ENCODE peak calls at places on chromosomes 6 and 20, in seven cellular contexts. One of them, this sample, is unnamed.

GRCh38 chr6:144153260-144153659 is 2.9 kb downstream of the STX11 start:
- DNase-seq in MM.1S: no peak
- DNase-seq in lower lobe of right lung: no peak
- DNase-seq in IMR-90: no peak
- DNase-seq in small intestine: no peak
- DNase-seq in mucosa of descending colon: peak; percentile 19
- DNase-seq in naive thymus-derived CD4-positive, alpha-beta T cell: no peak
- DNase-seq in this sample: no peak

GRCh38 chr20:8782804-8783203 is 286.1 kb upstream of the PLCB4 start:
- DNase-seq in MM.1S: no peak
- DNase-seq in lower lobe of right lung: no peak
- DNase-seq in IMR-90: peak; percentile 43
- DNase-seq in small intestine: no peak
- DNase-seq in mucosa of descending colon: no peak
- DNase-seq in naive thymus-derived CD4-positive, alpha-beta T cell: no peak
- DNase-seq in this sample: no peak

GRCh38 chr6:22821664-22822320 is 252.4 kb downstream of the HDGFL1 start:
- DNase-seq in MM.1S: no peak
- DNase-seq in lower lobe of right lung: no peak
- DNase-seq in IMR-90: peak; percentile 61
- DNase-seq in small intestine: no peak
- DNase-seq in mucosa of descending colon: no peak
- DNase-seq in naive thymus-derived CD4-positive, alpha-beta T cell: no peak
- DNase-seq in this sample: no peak

GRCh38 chr20:47198254-47198671 is 158.2 kb downstream of the ZMYND8 start:
- DNase-seq in MM.1S: peak; percentile 15
- DNase-seq in lower lobe of right lung: no peak
- DNase-seq in IMR-90: peak; percentile 34
- DNase-seq in small intestine: no peak
- DNase-seq in mucosa of descending colon: no peak
- DNase-seq in naive thymus-derived CD4-positive, alpha-beta T cell: peak; percentile 52
- DNase-seq in this sample: no peak

GRCh38 chr6:1643830-1644445 is 34.2 kb downstream of the FOXC1 start:
- DNase-seq in MM.1S: no peak
- DNase-seq in lower lobe of right lung: no peak
- DNase-seq in IMR-90: no peak
- DNase-seq in small intestine: no peak
- DNase-seq in mucosa of descending colon: no peak
- DNase-seq in naive thymus-derived CD4-positive, alpha-beta T cell: no peak
- DNase-seq in this sample: no peak

GRCh38 chr6:27547157-27548075 is 74.5 kb upstream of the ZNF184 start:
- DNase-seq in MM.1S: no peak
- DNase-seq in lower lobe of right lung: no peak
- DNase-seq in IMR-90: peak; percentile 68
- DNase-seq in small intestine: no peak
- DNase-seq in mucosa of descending colon: no peak
- DNase-seq in naive thymus-derived CD4-positive, alpha-beta T cell: no peak
- DNase-seq in this sample: no peak

GRCh38 chr6:626236-626635 is 30.7 kb downstream of the HUS1B start:
- DNase-seq in MM.1S: no peak
- DNase-seq in lower lobe of right lung: no peak
- DNase-seq in IMR-90: peak; percentile 82
- DNase-seq in small intestine: no peak
- DNase-seq in mucosa of descending colon: no peak
- DNase-seq in naive thymus-derived CD4-positive, alpha-beta T cell: no peak
- DNase-seq in this sample: no peak

GRCh38 chr6:31651602-31652191 is 764 bp downstream of the BAG6 start:
- DNase-seq in MM.1S: peak; percentile 51
- DNase-seq in lower lobe of right lung: no peak
- DNase-seq in IMR-90: peak; percentile 80
- DNase-seq in small intestine: peak; percentile 83
- DNase-seq in mucosa of descending colon: peak; percentile 83
- DNase-seq in naive thymus-derived CD4-positive, alpha-beta T cell: no peak
- DNase-seq in this sample: no peak

GRCh38 chr6:90610291-90610670 is 23.4 kb upstream of the MAP3K7 start:
- DNase-seq in MM.1S: no peak
- DNase-seq in lower lobe of right lung: no peak
- DNase-seq in IMR-90: no peak
- DNase-seq in small intestine: no peak
- DNase-seq in mucosa of descending colon: no peak
- DNase-seq in naive thymus-derived CD4-positive, alpha-beta T cell: no peak
- DNase-seq in this sample: no peak

GRCh38 chr6:159044899-159045727 is at the start of gene TAGAP:
- DNase-seq in MM.1S: peak; percentile 13
- DNase-seq in lower lobe of right lung: peak; percentile 86
- DNase-seq in IMR-90: peak; percentile 2
- DNase-seq in small intestine: peak; percentile 70
- DNase-seq in mucosa of descending colon: peak; percentile 78
- DNase-seq in naive thymus-derived CD4-positive, alpha-beta T cell: peak; percentile 81
- DNase-seq in this sample: peak; percentile 70

GRCh38 chr6:110755411-110755834 is 59.8 kb downstream of the CDK19 start:
- DNase-seq in MM.1S: no peak
- DNase-seq in lower lobe of right lung: no peak
- DNase-seq in IMR-90: peak; percentile 16
- DNase-seq in small intestine: peak; percentile 60
- DNase-seq in mucosa of descending colon: no peak
- DNase-seq in naive thymus-derived CD4-positive, alpha-beta T cell: no peak
- DNase-seq in this sample: no peak

GRCh38 chr6:29737707-29738630 is 14.7 kb downstream of the HLA-F start:
- DNase-seq in MM.1S: peak; percentile 63
- DNase-seq in lower lobe of right lung: peak; percentile 63
- DNase-seq in IMR-90: peak; percentile 66
- DNase-seq in small intestine: peak; percentile 76
- DNase-seq in mucosa of descending colon: peak; percentile 93
- DNase-seq in naive thymus-derived CD4-positive, alpha-beta T cell: peak; percentile 65
- DNase-seq in this sample: peak; percentile 50

GRCh38 chr6:139568157-139568955 is 193.9 kb upstream of the CITED2 start:
- DNase-seq in MM.1S: no peak
- DNase-seq in lower lobe of right lung: no peak
- DNase-seq in IMR-90: no peak
- DNase-seq in small intestine: no peak
- DNase-seq in mucosa of descending colon: no peak
- DNase-seq in naive thymus-derived CD4-positive, alpha-beta T cell: no peak
- DNase-seq in this sample: no peak

GRCh38 chr20:3908667-3909066 is 19.5 kb downstream of the PANK2 start:
- DNase-seq in MM.1S: no peak
- DNase-seq in lower lobe of right lung: no peak
- DNase-seq in IMR-90: no peak
- DNase-seq in small intestine: no peak
- DNase-seq in mucosa of descending colon: no peak
- DNase-seq in naive thymus-derived CD4-positive, alpha-beta T cell: no peak
- DNase-seq in this sample: no peak

GRCh38 chr6:4180653-4181255 is 45.4 kb upstream of the ECI2 start:
- DNase-seq in MM.1S: no peak
- DNase-seq in lower lobe of right lung: no peak
- DNase-seq in IMR-90: peak; percentile 63
- DNase-seq in small intestine: no peak
- DNase-seq in mucosa of descending colon: no peak
- DNase-seq in naive thymus-derived CD4-positive, alpha-beta T cell: no peak
- DNase-seq in this sample: no peak

GRCh38 chr6:70281923-70282902 is 20.7 kb downstream of the COL9A1 start:
- DNase-seq in MM.1S: no peak
- DNase-seq in lower lobe of right lung: no peak
- DNase-seq in IMR-90: no peak
- DNase-seq in small intestine: no peak
- DNase-seq in mucosa of descending colon: no peak
- DNase-seq in naive thymus-derived CD4-positive, alpha-beta T cell: no peak
- DNase-seq in this sample: no peak

GRCh38 chr6:128870751-128871150 is 12.2 kb upstream of the LAMA2 start:
- DNase-seq in MM.1S: no peak
- DNase-seq in lower lobe of right lung: no peak
- DNase-seq in IMR-90: no peak
- DNase-seq in small intestine: no peak
- DNase-seq in mucosa of descending colon: no peak
- DNase-seq in naive thymus-derived CD4-positive, alpha-beta T cell: no peak
- DNase-seq in this sample: no peak

GRCh38 chr6:6582111-6582510 is 6.4 kb upstream of the LY86 start:
- DNase-seq in MM.1S: no peak
- DNase-seq in lower lobe of right lung: no peak
- DNase-seq in IMR-90: no peak
- DNase-seq in small intestine: no peak
- DNase-seq in mucosa of descending colon: no peak
- DNase-seq in naive thymus-derived CD4-positive, alpha-beta T cell: no peak
- DNase-seq in this sample: no peak

GRCh38 chr20:63326314-63327228 is 33.6 kb downstream of the COL20A1 start:
- DNase-seq in MM.1S: no peak
- DNase-seq in lower lobe of right lung: no peak
- DNase-seq in IMR-90: no peak
- DNase-seq in small intestine: no peak
- DNase-seq in mucosa of descending colon: no peak
- DNase-seq in naive thymus-derived CD4-positive, alpha-beta T cell: no peak
- DNase-seq in this sample: no peak

GRCh38 chr6:112029045-112029822 is 24.7 kb upstream of the CCN6 start:
- DNase-seq in MM.1S: peak; percentile 60
- DNase-seq in lower lobe of right lung: peak; percentile 68
- DNase-seq in IMR-90: peak; percentile 74
- DNase-seq in small intestine: peak; percentile 57
- DNase-seq in mucosa of descending colon: peak; percentile 78
- DNase-seq in naive thymus-derived CD4-positive, alpha-beta T cell: peak; percentile 58
- DNase-seq in this sample: peak; percentile 52

GRCh38 chr20:29756664-29757063 is 1500.8 kb upstream of the DEFB115 start:
- DNase-seq in MM.1S: no peak
- DNase-seq in lower lobe of right lung: no peak
- DNase-seq in IMR-90: no peak
- DNase-seq in small intestine: no peak
- DNase-seq in mucosa of descending colon: no peak
- DNase-seq in naive thymus-derived CD4-positive, alpha-beta T cell: no peak
- DNase-seq in this sample: no peak
- H3K9me3 ChIP-seq in MM.1S: no peaks in the 10 kb centered on the region
- H3K9me3 ChIP-seq in lower lobe of right lung: no peaks in the 10 kb centered on the region
- H3K9me3 ChIP-seq in IMR-90: peaks cover 2% of the 10 kb centered on the region
- H3K9me3 ChIP-seq in small intestine: peaks cover 3% of the 10 kb centered on the region
- H3K9me3 ChIP-seq in mucosa of descending colon: peaks cover 33% of the 10 kb centered on the region
- H3K9me3 ChIP-seq in naive thymus-derived CD4-positive, alpha-beta T cell: no peaks in the 10 kb centered on the region
- H3K9me3 ChIP-seq in this sample: no peaks in the 10 kb centered on the region

GRCh38 chr6:13678255-13678983 is 33.2 kb downstream of the RANBP9 start:
- DNase-seq in MM.1S: no peak
- DNase-seq in lower lobe of right lung: no peak
- DNase-seq in IMR-90: no peak
- DNase-seq in small intestine: no peak
- DNase-seq in mucosa of descending colon: no peak
- DNase-seq in naive thymus-derived CD4-positive, alpha-beta T cell: no peak
- DNase-seq in this sample: no peak

GRCh38 chr6:13682346-13682745 is 29.3 kb downstream of the RANBP9 start:
- DNase-seq in MM.1S: no peak
- DNase-seq in lower lobe of right lung: no peak
- DNase-seq in IMR-90: no peak
- DNase-seq in small intestine: no peak
- DNase-seq in mucosa of descending colon: no peak
- DNase-seq in naive thymus-derived CD4-positive, alpha-beta T cell: no peak
- DNase-seq in this sample: no peak

GRCh38 chr6:13681305-13682061 is 30.2 kb downstream of the RANBP9 start:
- DNase-seq in MM.1S: peak; percentile 54
- DNase-seq in lower lobe of right lung: no peak
- DNase-seq in IMR-90: no peak
- DNase-seq in small intestine: peak; percentile 15
- DNase-seq in mucosa of descending colon: no peak
- DNase-seq in naive thymus-derived CD4-positive, alpha-beta T cell: no peak
- DNase-seq in this sample: no peak

GRCh38 chr6:13679996-13680395 is 31.6 kb downstream of the RANBP9 start:
- DNase-seq in MM.1S: no peak
- DNase-seq in lower lobe of right lung: no peak
- DNase-seq in IMR-90: no peak
- DNase-seq in small intestine: no peak
- DNase-seq in mucosa of descending colon: no peak
- DNase-seq in naive thymus-derived CD4-positive, alpha-beta T cell: no peak
- DNase-seq in this sample: no peak

DNA sequence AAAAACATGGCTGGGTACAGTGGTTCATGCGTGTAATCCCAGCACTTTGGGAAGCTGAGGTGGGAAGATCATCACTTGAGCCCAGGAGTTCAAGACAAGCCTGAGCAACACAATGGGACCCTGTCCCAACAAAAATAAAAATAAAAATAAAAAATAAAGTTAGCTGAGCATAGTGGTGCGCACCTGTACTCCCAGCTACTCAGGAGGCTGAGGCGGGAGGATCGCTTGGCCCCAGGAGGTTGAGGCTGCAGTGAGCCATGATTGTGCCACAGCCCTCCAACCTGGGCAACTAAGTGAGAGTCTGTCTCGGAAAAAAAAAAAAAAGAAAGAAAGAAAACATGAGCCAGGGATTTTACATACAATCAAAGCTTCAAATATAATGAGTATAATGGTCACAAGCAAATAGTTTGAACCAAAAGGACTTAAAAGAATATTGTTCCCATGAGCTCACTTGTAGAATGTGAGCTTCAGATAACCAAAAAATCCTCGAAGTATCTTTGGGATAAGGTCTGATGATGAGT is 31.1 kb downstream of the RANBP9 start:
- DNase-seq in MM.1S: no peak
- DNase-seq in lower lobe of right lung: no peak
- DNase-seq in IMR-90: no peak
- DNase-seq in small intestine: no peak
- DNase-seq in mucosa of descending colon: no peak
- DNase-seq in naive thymus-derived CD4-positive, alpha-beta T cell: no peak
- DNase-seq in this sample: no peak
- H3K9me3 ChIP-seq in MM.1S: no peaks in the 10 kb centered on the region
- H3K9me3 ChIP-seq in lower lobe of right lung: peaks cover 11% of the 10 kb centered on the region
- H3K9me3 ChIP-seq in IMR-90: no peaks in the 10 kb centered on the region
- H3K9me3 ChIP-seq in small intestine: no peaks in the 10 kb centered on the region
- H3K9me3 ChIP-seq in mucosa of descending colon: peaks cover 13% of the 10 kb centered on the region
- H3K9me3 ChIP-seq in naive thymus-derived CD4-positive, alpha-beta T cell: no peaks in the 10 kb centered on the region
- H3K9me3 ChIP-seq in this sample: no peaks in the 10 kb centered on the region

DNA sequence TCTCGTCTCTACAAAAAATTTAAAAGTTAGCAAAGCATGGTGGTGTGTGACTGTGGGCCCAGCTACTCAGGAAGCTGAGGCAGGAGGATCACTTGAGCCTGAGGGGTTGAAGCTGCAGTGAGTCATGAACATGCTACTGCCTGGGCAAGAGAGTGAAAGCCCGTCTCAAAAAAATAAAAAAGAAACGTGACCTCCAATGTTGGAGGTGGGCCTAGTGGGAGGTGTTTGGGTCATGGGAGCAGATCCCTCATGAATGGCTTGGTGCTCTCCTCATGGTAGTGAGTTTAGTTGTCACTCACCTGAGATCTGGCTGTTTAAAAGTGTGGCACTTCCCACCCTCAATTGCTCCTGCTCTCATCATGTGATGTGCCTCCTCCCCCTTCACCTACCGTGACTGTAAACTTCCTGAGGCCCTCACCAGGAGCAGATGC is 24.3 kb downstream of the RBL1 start:
- DNase-seq in MM.1S: peak; percentile 53
- DNase-seq in lower lobe of right lung: no peak
- DNase-seq in IMR-90: peak; percentile 67
- DNase-seq in small intestine: no peak
- DNase-seq in mucosa of descending colon: no peak
- DNase-seq in naive thymus-derived CD4-positive, alpha-beta T cell: peak; percentile 31
- DNase-seq in this sample: no peak
- H3K9me3 ChIP-seq in MM.1S: no peaks in the 10 kb centered on the region
- H3K9me3 ChIP-seq in lower lobe of right lung: peaks cover 8% of the 10 kb centered on the region
- H3K9me3 ChIP-seq in IMR-90: peaks cover 2% of the 10 kb centered on the region
- H3K9me3 ChIP-seq in small intestine: no peaks in the 10 kb centered on the region
- H3K9me3 ChIP-seq in mucosa of descending colon: no peaks in the 10 kb centered on the region
- H3K9me3 ChIP-seq in naive thymus-derived CD4-positive, alpha-beta T cell: no peaks in the 10 kb centered on the region
- H3K9me3 ChIP-seq in this sample: no peaks in the 10 kb centered on the region

GRCh38 chr20:42181064-42181463 is 562.9 kb upstream of the CHD6 start:
- DNase-seq in MM.1S: no peak
- DNase-seq in lower lobe of right lung: no peak
- DNase-seq in IMR-90: no peak
- DNase-seq in small intestine: no peak
- DNase-seq in mucosa of descending colon: no peak
- DNase-seq in naive thymus-derived CD4-positive, alpha-beta T cell: no peak
- DNase-seq in this sample: no peak
- H3K9me3 ChIP-seq in MM.1S: no peaks in the 10 kb centered on the region
- H3K9me3 ChIP-seq in lower lobe of right lung: no peaks in the 10 kb centered on the region
- H3K9me3 ChIP-seq in IMR-90: peaks cover 10% of the 10 kb centered on the region
- H3K9me3 ChIP-seq in small intestine: no peaks in the 10 kb centered on the region
- H3K9me3 ChIP-seq in mucosa of descending colon: no peaks in the 10 kb centered on the region
- H3K9me3 ChIP-seq in naive thymus-derived CD4-positive, alpha-beta T cell: no peaks in the 10 kb centered on the region
- H3K9me3 ChIP-seq in this sample: no peaks in the 10 kb centered on the region

This sample was measured in T-helper 17 cell.